ENCODE peak calls at places on chromosome 7, in ten cellular contexts. One of them, this sample, is unnamed.

GRCh38 chr7:139186146-139186545 is 44.9 kb upstream of the UBN2 start:
- DNase-seq in nephron progenitor cell: no peak
- DNase-seq in MV-4-11: no peak
- DNase-seq in BJ: no peak
- DNase-seq in NCI-H748 treated with DMSO at 0.1 percent for 48 hours: no peak
- DNase-seq in brain microvascular endothelial cell: no peak
- DNase-seq in HEK293T: no peak
- DNase-seq in stimulated activated CD4-positive, alpha-beta T cell treated with anti-CD3 and anti-CD28 coated beads, TNF-alpha, amount 100 ng/mL, for 48 hours: no peak
- DNase-seq in NCI-H774: no peak
- DNase-seq in activated CD8-positive, alpha-beta memory T cell treated with anti-CD3 and anti-CD28 coated beads for 4 hours: no peak
- DNase-seq in this sample: no peak

GRCh38 chr7:144384071-144384470 is 19.4 kb downstream of the NOBOX start:
- DNase-seq in NCI-H774: no peak
- DNase-seq in NCI-H748 treated with DMSO at 0.1 percent for 48 hours: no peak
- DNase-seq in brain microvascular endothelial cell: peak; percentile 48
- DNase-seq in MV-4-11: no peak
- DNase-seq in nephron progenitor cell: no peak
- DNase-seq in HEK293T: no peak
- DNase-seq in BJ: no peak
- DNase-seq in stimulated activated CD4-positive, alpha-beta T cell treated with anti-CD3 and anti-CD28 coated beads, TNF-alpha, amount 100 ng/mL, for 48 hours: no peak
- DNase-seq in activated CD8-positive, alpha-beta memory T cell treated with anti-CD3 and anti-CD28 coated beads for 4 hours: no peak
- DNase-seq in this sample: no peak

GRCh38 chr7:106779877-106780276 is 85.2 kb upstream of the PIK3CG start:
- DNase-seq in BJ: no peak
- DNase-seq in brain microvascular endothelial cell: no peak
- DNase-seq in stimulated activated CD4-positive, alpha-beta T cell treated with anti-CD3 and anti-CD28 coated beads, TNF-alpha, amount 100 ng/mL, for 48 hours: no peak
- DNase-seq in nephron progenitor cell: peak; percentile 13
- DNase-seq in NCI-H748 treated with DMSO at 0.1 percent for 48 hours: no peak
- DNase-seq in MV-4-11: peak; percentile 7
- DNase-seq in activated CD8-positive, alpha-beta memory T cell treated with anti-CD3 and anti-CD28 coated beads for 4 hours: no peak
- DNase-seq in NCI-H774: no peak
- DNase-seq in HEK293T: no peak
- DNase-seq in this sample: no peak

GRCh38 chr7:125516194-125516593 is 586.6 kb upstream of the POT1 start:
- DNase-seq in MV-4-11: no peak
- DNase-seq in BJ: no peak
- DNase-seq in nephron progenitor cell: peak; percentile 4
- DNase-seq in brain microvascular endothelial cell: no peak
- DNase-seq in NCI-H774: peak; percentile 67
- DNase-seq in HEK293T: no peak
- DNase-seq in stimulated activated CD4-positive, alpha-beta T cell treated with anti-CD3 and anti-CD28 coated beads, TNF-alpha, amount 100 ng/mL, for 48 hours: no peak
- DNase-seq in NCI-H748 treated with DMSO at 0.1 percent for 48 hours: peak; percentile 9
- DNase-seq in activated CD8-positive, alpha-beta memory T cell treated with anti-CD3 and anti-CD28 coated beads for 4 hours: no peak
- DNase-seq in this sample: no peak

GRCh38 chr7:108463613-108464012 is 7.4 kb upstream of the NRCAM start:
- DNase-seq in MV-4-11: no peak
- DNase-seq in stimulated activated CD4-positive, alpha-beta T cell treated with anti-CD3 and anti-CD28 coated beads, TNF-alpha, amount 100 ng/mL, for 48 hours: no peak
- DNase-seq in BJ: no peak
- DNase-seq in activated CD8-positive, alpha-beta memory T cell treated with anti-CD3 and anti-CD28 coated beads for 4 hours: no peak
- DNase-seq in NCI-H748 treated with DMSO at 0.1 percent for 48 hours: no peak
- DNase-seq in brain microvascular endothelial cell: no peak
- DNase-seq in nephron progenitor cell: no peak
- DNase-seq in NCI-H774: no peak
- DNase-seq in HEK293T: no peak
- DNase-seq in this sample: no peak

GRCh38 chr7:132251327-132251659 is 325.0 kb downstream of the PLXNA4 start:
- DNase-seq in MV-4-11: no peak
- DNase-seq in nephron progenitor cell: no peak
- DNase-seq in HEK293T: no peak
- DNase-seq in NCI-H748 treated with DMSO at 0.1 percent for 48 hours: no peak
- DNase-seq in BJ: no peak
- DNase-seq in activated CD8-positive, alpha-beta memory T cell treated with anti-CD3 and anti-CD28 coated beads for 4 hours: no peak
- DNase-seq in NCI-H774: no peak
- DNase-seq in stimulated activated CD4-positive, alpha-beta T cell treated with anti-CD3 and anti-CD28 coated beads, TNF-alpha, amount 100 ng/mL, for 48 hours: no peak
- DNase-seq in brain microvascular endothelial cell: no peak
- DNase-seq in this sample: no peak

GRCh38 chr7:95636140-95636539 is 39.8 kb upstream of the PDK4 start:
- DNase-seq in HEK293T: no peak
- DNase-seq in stimulated activated CD4-positive, alpha-beta T cell treated with anti-CD3 and anti-CD28 coated beads, TNF-alpha, amount 100 ng/mL, for 48 hours: no peak
- DNase-seq in NCI-H774: no peak
- DNase-seq in MV-4-11: no peak
- DNase-seq in NCI-H748 treated with DMSO at 0.1 percent for 48 hours: no peak
- DNase-seq in activated CD8-positive, alpha-beta memory T cell treated with anti-CD3 and anti-CD28 coated beads for 4 hours: no peak
- DNase-seq in brain microvascular endothelial cell: peak; percentile 3
- DNase-seq in nephron progenitor cell: no peak
- DNase-seq in BJ: no peak
- DNase-seq in this sample: no peak

GRCh38 chr7:132417037-132417906 is 159.0 kb downstream of the PLXNA4 start:
- DNase-seq in MV-4-11: no peak
- DNase-seq in nephron progenitor cell: no peak
- DNase-seq in stimulated activated CD4-positive, alpha-beta T cell treated with anti-CD3 and anti-CD28 coated beads, TNF-alpha, amount 100 ng/mL, for 48 hours: no peak
- DNase-seq in activated CD8-positive, alpha-beta memory T cell treated with anti-CD3 and anti-CD28 coated beads for 4 hours: no peak
- DNase-seq in HEK293T: no peak
- DNase-seq in NCI-H748 treated with DMSO at 0.1 percent for 48 hours: no peak
- DNase-seq in BJ: no peak
- DNase-seq in NCI-H774: no peak
- DNase-seq in brain microvascular endothelial cell: no peak
- DNase-seq in this sample: no peak

GRCh38 chr7:152871678-152872060 is 112.1 kb downstream of the ACTR3B start:
- DNase-seq in activated CD8-positive, alpha-beta memory T cell treated with anti-CD3 and anti-CD28 coated beads for 4 hours: no peak
- DNase-seq in HEK293T: no peak
- DNase-seq in BJ: no peak
- DNase-seq in NCI-H774: no peak
- DNase-seq in brain microvascular endothelial cell: no peak
- DNase-seq in stimulated activated CD4-positive, alpha-beta T cell treated with anti-CD3 and anti-CD28 coated beads, TNF-alpha, amount 100 ng/mL, for 48 hours: no peak
- DNase-seq in MV-4-11: no peak
- DNase-seq in nephron progenitor cell: no peak
- DNase-seq in NCI-H748 treated with DMSO at 0.1 percent for 48 hours: no peak
- DNase-seq in this sample: no peak

GRCh38 chr7:44103941-44104879 is at the start of gene AEBP1:
- DNase-seq in nephron progenitor cell: peak; percentile 65
- DNase-seq in NCI-H774: no peak
- DNase-seq in NCI-H748 treated with DMSO at 0.1 percent for 48 hours: no peak
- DNase-seq in activated CD8-positive, alpha-beta memory T cell treated with anti-CD3 and anti-CD28 coated beads for 4 hours: no peak
- DNase-seq in brain microvascular endothelial cell: no peak
- DNase-seq in HEK293T: no peak
- DNase-seq in stimulated activated CD4-positive, alpha-beta T cell treated with anti-CD3 and anti-CD28 coated beads, TNF-alpha, amount 100 ng/mL, for 48 hours: no peak
- DNase-seq in MV-4-11: no peak
- DNase-seq in BJ: no peak
- DNase-seq in this sample: peak; percentile 46

This sample was measured in retina.